ENCODE peak calls at places on chromosome 21, in four cellular contexts. One of them, this sample, is unnamed.

GRCh38 chr21:45412491-45412890 is 7.5 kb downstream of the COL18A1 start:
- DNase-seq in stimulated activated CD4-positive, alpha-beta T cell treated with anti-CD3 and anti-CD28 coated beads, Interleukin-4, amount 100 ng/mL, for 24 hours: no peak
- DNase-seq in mammary epithelial cell: no peak
- DNase-seq in naive thymus-derived CD4-positive, alpha-beta T cell: no peak
- DNase-seq in this sample: no peak

GRCh38 chr21:39461419-39461818 is 9.6 kb downstream of the SH3BGR start:
- DNase-seq in stimulated activated CD4-positive, alpha-beta T cell treated with anti-CD3 and anti-CD28 coated beads, Interleukin-4, amount 100 ng/mL, for 24 hours: no peak
- DNase-seq in mammary epithelial cell: no peak
- DNase-seq in naive thymus-derived CD4-positive, alpha-beta T cell: no peak
- DNase-seq in this sample: no peak

GRCh38 chr21:43321111-43321510 is 105.8 kb downstream of the SIK1 start:
- DNase-seq in naive thymus-derived CD4-positive, alpha-beta T cell: no peak
- DNase-seq in stimulated activated CD4-positive, alpha-beta T cell treated with anti-CD3 and anti-CD28 coated beads, Interleukin-4, amount 100 ng/mL, for 24 hours: no peak
- DNase-seq in mammary epithelial cell: no peak
- DNase-seq in this sample: no peak

GRCh38 chr21:38805282-38806152 is at the start of gene ETS2:
- DNase-seq in naive thymus-derived CD4-positive, alpha-beta T cell: peak; percentile 66
- DNase-seq in stimulated activated CD4-positive, alpha-beta T cell treated with anti-CD3 and anti-CD28 coated beads, Interleukin-4, amount 100 ng/mL, for 24 hours: peak; percentile 76
- DNase-seq in mammary epithelial cell: peak; percentile 92
- DNase-seq in this sample: peak; percentile 77

GRCh38 chr21:36038701-36039497 is 21.4 kb downstream of the SETD4 start:
- DNase-seq in naive thymus-derived CD4-positive, alpha-beta T cell: no peak
- DNase-seq in stimulated activated CD4-positive, alpha-beta T cell treated with anti-CD3 and anti-CD28 coated beads, Interleukin-4, amount 100 ng/mL, for 24 hours: no peak
- DNase-seq in mammary epithelial cell: no peak
- DNase-seq in this sample: no peak

GRCh38 chr21:45454924-45455315 is 50.0 kb downstream of the COL18A1 start:
- DNase-seq in mammary epithelial cell: no peak
- DNase-seq in naive thymus-derived CD4-positive, alpha-beta T cell: no peak
- DNase-seq in stimulated activated CD4-positive, alpha-beta T cell treated with anti-CD3 and anti-CD28 coated beads, Interleukin-4, amount 100 ng/mL, for 24 hours: no peak
- DNase-seq in this sample: no peak

GRCh38 chr21:39523930-39524329 is 72.2 kb downstream of the SH3BGR start:
- DNase-seq in stimulated activated CD4-positive, alpha-beta T cell treated with anti-CD3 and anti-CD28 coated beads, Interleukin-4, amount 100 ng/mL, for 24 hours: no peak
- DNase-seq in naive thymus-derived CD4-positive, alpha-beta T cell: no peak
- DNase-seq in mammary epithelial cell: no peak
- DNase-seq in this sample: no peak

GRCh38 chr21:45266518-45267389 is 20.9 kb downstream of the POFUT2 start:
- DNase-seq in mammary epithelial cell: no peak
- DNase-seq in stimulated activated CD4-positive, alpha-beta T cell treated with anti-CD3 and anti-CD28 coated beads, Interleukin-4, amount 100 ng/mL, for 24 hours: peak; percentile 44
- DNase-seq in naive thymus-derived CD4-positive, alpha-beta T cell: peak; percentile 32
- DNase-seq in this sample: peak; percentile 47

GRCh38 chr21:34807881-34808568 is 139.2 kb downstream of the CLIC6 start:
- DNase-seq in naive thymus-derived CD4-positive, alpha-beta T cell: no peak
- DNase-seq in stimulated activated CD4-positive, alpha-beta T cell treated with anti-CD3 and anti-CD28 coated beads, Interleukin-4, amount 100 ng/mL, for 24 hours: peak; percentile 75
- DNase-seq in mammary epithelial cell: peak; percentile 96
- DNase-seq in this sample: peak; percentile 76

GRCh38 chr21:17387030-17387617 is 125.7 kb upstream of the CXADR start:
- DNase-seq in naive thymus-derived CD4-positive, alpha-beta T cell: peak; percentile 61
- DNase-seq in stimulated activated CD4-positive, alpha-beta T cell treated with anti-CD3 and anti-CD28 coated beads, Interleukin-4, amount 100 ng/mL, for 24 hours: peak; percentile 61
- DNase-seq in mammary epithelial cell: peak; percentile 47
- DNase-seq in this sample: peak; percentile 36

GRCh38 chr21:25772680-25773079 is 37.9 kb downstream of the GABPA start:
- DNase-seq in mammary epithelial cell: no peak
- DNase-seq in naive thymus-derived CD4-positive, alpha-beta T cell: no peak
- DNase-seq in stimulated activated CD4-positive, alpha-beta T cell treated with anti-CD3 and anti-CD28 coated beads, Interleukin-4, amount 100 ng/mL, for 24 hours: no peak
- DNase-seq in this sample: no peak

GRCh38 chr21:46604329-46604974 is 430 bp downstream of the S100B start:
- DNase-seq in mammary epithelial cell: no peak
- DNase-seq in naive thymus-derived CD4-positive, alpha-beta T cell: no peak
- DNase-seq in stimulated activated CD4-positive, alpha-beta T cell treated with anti-CD3 and anti-CD28 coated beads, Interleukin-4, amount 100 ng/mL, for 24 hours: no peak
- DNase-seq in this sample: no peak

GRCh38 chr21:32389337-32390015 is 3.3 kb downstream of the URB1 start:
- DNase-seq in stimulated activated CD4-positive, alpha-beta T cell treated with anti-CD3 and anti-CD28 coated beads, Interleukin-4, amount 100 ng/mL, for 24 hours: no peak
- DNase-seq in naive thymus-derived CD4-positive, alpha-beta T cell: no peak
- DNase-seq in mammary epithelial cell: no peak
- DNase-seq in this sample: no peak

GRCh38 chr21:42262826-42263225 is 43.9 kb downstream of the ABCG1 start:
- DNase-seq in mammary epithelial cell: peak; percentile 43
- DNase-seq in stimulated activated CD4-positive, alpha-beta T cell treated with anti-CD3 and anti-CD28 coated beads, Interleukin-4, amount 100 ng/mL, for 24 hours: no peak
- DNase-seq in naive thymus-derived CD4-positive, alpha-beta T cell: no peak
- DNase-seq in this sample: no peak

GRCh38 chr21:29075706-29076447 is 2.4 kb upstream of the CCT8 start:
- DNase-seq in stimulated activated CD4-positive, alpha-beta T cell treated with anti-CD3 and anti-CD28 coated beads, Interleukin-4, amount 100 ng/mL, for 24 hours: no peak
- DNase-seq in naive thymus-derived CD4-positive, alpha-beta T cell: no peak
- DNase-seq in mammary epithelial cell: peak; percentile 89
- DNase-seq in this sample: no peak

GRCh38 chr21:35699360-35699759 is 361.0 kb downstream of the SETD4 start:
- DNase-seq in naive thymus-derived CD4-positive, alpha-beta T cell: no peak
- DNase-seq in mammary epithelial cell: no peak
- DNase-seq in stimulated activated CD4-positive, alpha-beta T cell treated with anti-CD3 and anti-CD28 coated beads, Interleukin-4, amount 100 ng/mL, for 24 hours: no peak
- DNase-seq in this sample: no peak

GRCh38 chr21:16588433-16588860 is 858.7 kb downstream of the USP25 start:
- DNase-seq in mammary epithelial cell: peak; percentile 85
- DNase-seq in naive thymus-derived CD4-positive, alpha-beta T cell: no peak
- DNase-seq in stimulated activated CD4-positive, alpha-beta T cell treated with anti-CD3 and anti-CD28 coated beads, Interleukin-4, amount 100 ng/mL, for 24 hours: no peak
- DNase-seq in this sample: no peak

GRCh38 chr21:25062061-25062460 is 545.2 kb downstream of the MRPL39 start:
- DNase-seq in mammary epithelial cell: no peak
- DNase-seq in stimulated activated CD4-positive, alpha-beta T cell treated with anti-CD3 and anti-CD28 coated beads, Interleukin-4, amount 100 ng/mL, for 24 hours: no peak
- DNase-seq in naive thymus-derived CD4-positive, alpha-beta T cell: no peak
- DNase-seq in this sample: no peak

GRCh38 chr21:37118187-37118826 is 45.3 kb downstream of the TTC3 start:
- DNase-seq in mammary epithelial cell: peak; percentile 63
- DNase-seq in stimulated activated CD4-positive, alpha-beta T cell treated with anti-CD3 and anti-CD28 coated beads, Interleukin-4, amount 100 ng/mL, for 24 hours: no peak
- DNase-seq in naive thymus-derived CD4-positive, alpha-beta T cell: no peak
- DNase-seq in this sample: no peak

GRCh38 chr21:34526618-34527290 is 14.7 kb upstream of the KCNE1 start:
- DNase-seq in naive thymus-derived CD4-positive, alpha-beta T cell: no peak
- DNase-seq in stimulated activated CD4-positive, alpha-beta T cell treated with anti-CD3 and anti-CD28 coated beads, Interleukin-4, amount 100 ng/mL, for 24 hours: peak; percentile 52
- DNase-seq in mammary epithelial cell: peak; percentile 98
- DNase-seq in this sample: peak; percentile 59

GRCh38 chr21:42473495-42474042 is 22.5 kb downstream of the RSPH1 start:
- DNase-seq in mammary epithelial cell: no peak
- DNase-seq in stimulated activated CD4-positive, alpha-beta T cell treated with anti-CD3 and anti-CD28 coated beads, Interleukin-4, amount 100 ng/mL, for 24 hours: no peak
- DNase-seq in naive thymus-derived CD4-positive, alpha-beta T cell: no peak
- DNase-seq in this sample: no peak

GRCh38 chr21:16587671-16588379 is 858.0 kb downstream of the USP25 start:
- DNase-seq in naive thymus-derived CD4-positive, alpha-beta T cell: no peak
- DNase-seq in mammary epithelial cell: peak; percentile 70
- DNase-seq in stimulated activated CD4-positive, alpha-beta T cell treated with anti-CD3 and anti-CD28 coated beads, Interleukin-4, amount 100 ng/mL, for 24 hours: no peak
- DNase-seq in this sample: no peak

GRCh38 chr21:31425158-31425557 is 81.1 kb upstream of the TIAM1 start:
- DNase-seq in stimulated activated CD4-positive, alpha-beta T cell treated with anti-CD3 and anti-CD28 coated beads, Interleukin-4, amount 100 ng/mL, for 24 hours: no peak
- DNase-seq in naive thymus-derived CD4-positive, alpha-beta T cell: no peak
- DNase-seq in mammary epithelial cell: no peak
- DNase-seq in this sample: no peak

GRCh38 chr21:41222247-41223068 is 54.5 kb downstream of the BACE2 start:
- DNase-seq in mammary epithelial cell: no peak
- DNase-seq in naive thymus-derived CD4-positive, alpha-beta T cell: no peak
- DNase-seq in stimulated activated CD4-positive, alpha-beta T cell treated with anti-CD3 and anti-CD28 coated beads, Interleukin-4, amount 100 ng/mL, for 24 hours: no peak
- DNase-seq in this sample: no peak

GRCh38 chr21:18725653-18726052 is 322.1 kb upstream of the TMPRSS15 start:
- DNase-seq in mammary epithelial cell: no peak
- DNase-seq in stimulated activated CD4-positive, alpha-beta T cell treated with anti-CD3 and anti-CD28 coated beads, Interleukin-4, amount 100 ng/mL, for 24 hours: no peak
- DNase-seq in naive thymus-derived CD4-positive, alpha-beta T cell: no peak
- DNase-seq in this sample: peak; percentile 4

GRCh38 chr21:32946654-32947053 is 79.1 kb upstream of the OLIG2 start:
- DNase-seq in stimulated activated CD4-positive, alpha-beta T cell treated with anti-CD3 and anti-CD28 coated beads, Interleukin-4, amount 100 ng/mL, for 24 hours: no peak
- DNase-seq in mammary epithelial cell: no peak
- DNase-seq in naive thymus-derived CD4-positive, alpha-beta T cell: no peak
- DNase-seq in this sample: no peak

GRCh38 chr21:36207577-36208320 is 51.1 kb downstream of the DOP1B start:
- DNase-seq in stimulated activated CD4-positive, alpha-beta T cell treated with anti-CD3 and anti-CD28 coated beads, Interleukin-4, amount 100 ng/mL, for 24 hours: no peak
- DNase-seq in mammary epithelial cell: peak; percentile 79
- DNase-seq in naive thymus-derived CD4-positive, alpha-beta T cell: no peak
- DNase-seq in this sample: peak; percentile 11

GRCh38 chr21:43639470-43640178 is 19.7 kb downstream of the HSF2BP start:
- DNase-seq in naive thymus-derived CD4-positive, alpha-beta T cell: no peak
- DNase-seq in stimulated activated CD4-positive, alpha-beta T cell treated with anti-CD3 and anti-CD28 coated beads, Interleukin-4, amount 100 ng/mL, for 24 hours: no peak
- DNase-seq in mammary epithelial cell: peak; percentile 69
- DNase-seq in this sample: no peak

GRCh38 chr21:33026878-33027400 is 1.2 kb downstream of the OLIG2 start:
- DNase-seq in mammary epithelial cell: no peak
- DNase-seq in stimulated activated CD4-positive, alpha-beta T cell treated with anti-CD3 and anti-CD28 coated beads, Interleukin-4, amount 100 ng/mL, for 24 hours: no peak
- DNase-seq in naive thymus-derived CD4-positive, alpha-beta T cell: no peak
- DNase-seq in this sample: peak; percentile 19

GRCh38 chr21:44529011-44529421 is 11.0 kb downstream of the KRTAP10-1 start:
- DNase-seq in mammary epithelial cell: no peak
- DNase-seq in naive thymus-derived CD4-positive, alpha-beta T cell: no peak
- DNase-seq in stimulated activated CD4-positive, alpha-beta T cell treated with anti-CD3 and anti-CD28 coated beads, Interleukin-4, amount 100 ng/mL, for 24 hours: no peak
- DNase-seq in this sample: no peak

GRCh38 chr21:31043495-31043894 is 5.2 kb upstream of the KRTAP19-8 start:
- DNase-seq in naive thymus-derived CD4-positive, alpha-beta T cell: no peak
- DNase-seq in mammary epithelial cell: no peak
- DNase-seq in stimulated activated CD4-positive, alpha-beta T cell treated with anti-CD3 and anti-CD28 coated beads, Interleukin-4, amount 100 ng/mL, for 24 hours: no peak
- DNase-seq in this sample: no peak

GRCh38 chr21:31098576-31099005 is 60.3 kb upstream of the KRTAP19-8 start:
- DNase-seq in stimulated activated CD4-positive, alpha-beta T cell treated with anti-CD3 and anti-CD28 coated beads, Interleukin-4, amount 100 ng/mL, for 24 hours: peak; percentile 79
- DNase-seq in mammary epithelial cell: peak; percentile 24
- DNase-seq in naive thymus-derived CD4-positive, alpha-beta T cell: peak; percentile 70
- DNase-seq in this sample: peak; percentile 84

GRCh38 chr21:36330904-36331303 is 10.9 kb downstream of the MORC3 start:
- DNase-seq in naive thymus-derived CD4-positive, alpha-beta T cell: peak; percentile 62
- DNase-seq in mammary epithelial cell: peak; percentile 36
- DNase-seq in stimulated activated CD4-positive, alpha-beta T cell treated with anti-CD3 and anti-CD28 coated beads, Interleukin-4, amount 100 ng/mL, for 24 hours: peak; percentile 56
- DNase-seq in this sample: peak; percentile 50

GRCh38 chr21:26072891-26073615 is 97.5 kb downstream of the APP start:
- DNase-seq in naive thymus-derived CD4-positive, alpha-beta T cell: no peak
- DNase-seq in mammary epithelial cell: peak; percentile 12
- DNase-seq in stimulated activated CD4-positive, alpha-beta T cell treated with anti-CD3 and anti-CD28 coated beads, Interleukin-4, amount 100 ng/mL, for 24 hours: no peak
- DNase-seq in this sample: no peak

GRCh38 chr21:37829043-37829442 is 87.2 kb downstream of the KCNJ6 start:
- DNase-seq in mammary epithelial cell: no peak
- DNase-seq in stimulated activated CD4-positive, alpha-beta T cell treated with anti-CD3 and anti-CD28 coated beads, Interleukin-4, amount 100 ng/mL, for 24 hours: no peak
- DNase-seq in naive thymus-derived CD4-positive, alpha-beta T cell: no peak
- DNase-seq in this sample: no peak

GRCh38 chr21:42631142-42631541 is 22.3 kb upstream of the PDE9A start:
- DNase-seq in mammary epithelial cell: no peak
- DNase-seq in naive thymus-derived CD4-positive, alpha-beta T cell: peak; percentile 41
- DNase-seq in stimulated activated CD4-positive, alpha-beta T cell treated with anti-CD3 and anti-CD28 coated beads, Interleukin-4, amount 100 ng/mL, for 24 hours: no peak
- DNase-seq in this sample: no peak

GRCh38 chr21:44427241-44428120 is 27.8 kb upstream of the LRRC3 start:
- DNase-seq in naive thymus-derived CD4-positive, alpha-beta T cell: no peak
- DNase-seq in stimulated activated CD4-positive, alpha-beta T cell treated with anti-CD3 and anti-CD28 coated beads, Interleukin-4, amount 100 ng/mL, for 24 hours: no peak
- DNase-seq in mammary epithelial cell: no peak
- DNase-seq in this sample: no peak